ENCODE peak calls at places on chromosomes 12 and 14, in eight cellular contexts. Z is MM.1S, P is tibial artery, N is heart left ventricle, T is A549, Y is coronary artery, C is SJSA1, B is fibroblast of lung. G is an unnamed sample.

GRCh38 chr14:99916091-99916383 is 122.8 kb downstream of the EML1 start:
- DNase-seq in Z (no peak), P (no peak), N (no peak), T (no peak), Y (no peak), C (no peak), B (no peak), G (no peak)

GRCh38 chr12:58009355-58009754 is 68.0 kb downstream of the ATP23 start:
- DNase-seq in Z (no peak), P (no peak), N (no peak), T (no peak), Y (no peak), C (peak; percentile 64), B (peak; percentile 13), G (no peak)

GRCh38 chr12:123952037-123952436 is 20.6 kb downstream of the CCDC92 start:
- DNase-seq in Z (no peak), P (no peak), N (no peak), T (no peak), Y (peak; percentile 14), C (no peak), B (no peak), G (no peak)

GRCh38 chr12:54596526-54596946 is 8.1 kb upstream of the PPP1R1A start:
- DNase-seq in Z (peak; percentile 43), P (peak; percentile 77), N (peak; percentile 32), T (peak; percentile 72), Y (no peak), C (peak; percentile 52), B (peak; percentile 41), G (peak; percentile 59)

GRCh38 chr12:112525426-112525809 is 106.7 kb downstream of the PTPN11 start:
- DNase-seq in Z (no peak), P (no peak), N (no peak), T (no peak), Y (no peak), C (no peak), B (no peak), G (no peak)

GRCh38 chr12:56338643-56339422 is at the start of gene IL23A:
- DNase-seq in Z (peak; percentile 93), P (no peak), N (no peak), T (no peak), Y (no peak), C (no peak), B (peak; percentile 69), G (no peak)

GRCh38 chr12:57435288-57435687 is 704 bp downstream of the INHBC start:
- DNase-seq in Z (no peak), P (no peak), N (no peak), T (no peak), Y (no peak), C (no peak), B (no peak), G (no peak)

GRCh38 chr12:6226002-6226700 is 26.0 kb downstream of the CD9 start:
- DNase-seq in Z (no peak), P (peak; percentile 96), N (peak; percentile 89), T (no peak), Y (peak; percentile 96), C (no peak), B (peak; percentile 88), G (peak; percentile 70)

GRCh38 chr12:32843528-32844095 is 53.0 kb downstream of the PKP2 start:
- DNase-seq in Z (no peak), P (no peak), N (no peak), T (no peak), Y (no peak), C (no peak), B (peak; percentile 35), G (no peak)

GRCh38 chr12:16130359-16130758 is 147.1 kb downstream of the SLC15A5 start:
- DNase-seq in Z (no peak), P (no peak), N (no peak), T (no peak), Y (no peak), C (no peak), B (no peak), G (no peak)

GRCh38 chr12:124720687-124721500 is 142.8 kb downstream of the SCARB1 start:
- DNase-seq in Z (no peak), P (no peak), N (peak; percentile 57), T (peak; percentile 59), Y (no peak), C (peak; percentile 88), B (peak; percentile 87), G (peak; percentile 67)

GRCh38 chr14:84404246-84404645 is 1125.7 kb upstream of the FLRT2 start:
- DNase-seq in Z (no peak), P (no peak), N (no peak), T (no peak), Y (no peak), C (no peak), B (no peak), G (no peak)

GRCh38 chr12:132583311-132583710 is 27.1 kb downstream of the LRCOL1 start:
- DNase-seq in Z (no peak), P (no peak), N (no peak), T (no peak), Y (no peak), C (no peak), B (no peak), G (no peak)

GRCh38 chr12:132583736-132584135 is 26.6 kb downstream of the LRCOL1 start:
- DNase-seq in Z (no peak), P (no peak), N (no peak), T (no peak), Y (no peak), C (no peak), B (no peak), G (no peak)

GRCh38 chr12:132581348-132582057 is 28.9 kb downstream of the LRCOL1 start:
- DNase-seq in Z (no peak), P (no peak), N (no peak), T (no peak), Y (no peak), C (no peak), B (no peak), G (no peak)

GRCh38 chr12:132582058-132582420 is 28.3 kb downstream of the LRCOL1 start:
- DNase-seq in Z (no peak), P (peak; percentile 80), N (no peak), T (no peak), Y (no peak), C (no peak), B (no peak), G (no peak)

DNA sequence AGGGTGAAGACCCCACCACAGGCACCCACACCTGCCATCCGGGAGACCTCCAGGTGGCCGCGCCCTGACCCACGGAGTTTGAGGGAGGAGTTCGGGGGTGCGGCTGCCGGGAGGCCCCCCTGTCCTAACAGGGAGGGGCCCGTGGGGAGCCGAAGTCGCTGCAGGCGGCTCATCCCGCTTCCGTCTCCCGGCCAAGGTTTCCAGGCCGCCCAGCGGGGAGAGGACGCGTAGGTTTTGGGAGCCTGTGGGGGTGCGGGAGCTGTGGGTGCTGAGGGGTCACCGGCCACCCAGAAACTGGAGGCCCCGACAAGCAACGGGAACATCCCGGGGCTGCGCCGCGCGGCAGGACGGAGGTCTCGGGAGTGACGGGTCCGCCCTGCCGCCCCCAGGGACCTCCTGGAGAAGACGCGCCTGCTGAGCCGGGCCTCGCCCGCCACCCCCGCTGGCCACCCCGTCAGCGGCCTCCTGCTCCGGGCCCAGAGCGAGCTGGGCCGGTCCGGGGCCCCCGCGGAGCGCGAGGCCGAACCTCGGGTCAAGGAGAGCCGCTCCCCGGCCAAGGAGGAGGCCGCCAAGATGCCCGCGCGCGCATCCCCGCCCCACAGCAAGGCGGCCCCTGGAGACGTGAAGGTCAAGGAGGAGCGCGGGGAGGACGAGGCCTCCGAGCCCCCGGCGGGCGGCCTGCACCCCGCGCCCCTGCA is 27.7 kb downstream of the LRCOL1 start:
- DNase-seq in Z (no peak), P (no peak), N (no peak), T (no peak), Y (no peak), C (no peak), B (no peak), G (no peak)
- H3K27ac ChIP-seq in Z (no peak overlapping the region), P (no peak overlapping the region), N (no peak overlapping the region), T (no peak overlapping the region), Y (no peak overlapping the region), C (no peak overlapping the region), B (no peak overlapping the region), G (no peak overlapping the region)

GRCh38 chr12:62602445-62603060 is 135.9 kb downstream of the MON2 start:
- DNase-seq in Z (peak; percentile 90), P (peak; percentile 93), N (peak; percentile 90), T (peak; percentile 98), Y (peak; percentile 93), C (peak; percentile 94), B (peak; percentile 94), G (peak; percentile 84)
- H3K4me3 ChIP-seq in Z (peak overlapping the region; percentile 75), P (peak overlapping the region; percentile 81), N (peak overlapping the region; percentile 89), T (peak overlapping the region; percentile 65), Y (peak overlapping the region; percentile 88), C (peak overlapping the region; percentile 85), B (peak overlapping the region; percentile 90), G (peak overlapping the region; percentile 91)

DNA sequence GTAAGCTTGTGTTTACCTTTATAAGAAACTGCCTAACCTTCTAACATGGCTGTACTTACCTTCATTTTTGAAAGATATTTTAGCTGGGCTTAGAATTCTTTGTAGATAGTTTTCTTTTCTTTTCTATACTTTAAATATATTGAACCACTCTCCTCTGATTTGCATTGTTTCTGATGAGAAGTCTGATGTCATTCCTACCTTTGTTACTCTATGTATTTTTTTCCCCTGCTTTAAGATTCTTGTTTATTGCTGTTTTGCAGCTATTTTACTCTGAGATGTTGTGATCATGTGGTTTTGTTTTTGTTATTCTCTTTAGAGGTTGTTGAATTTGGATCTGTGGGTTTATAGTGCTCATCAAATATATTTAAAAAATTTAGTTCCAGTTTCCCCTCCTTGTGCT is 31.8 kb downstream of the CNOT2 start:
- DNase-seq in Z (no peak), P (no peak), N (no peak), T (no peak), Y (no peak), C (no peak), B (no peak), G (no peak)
- H3K27ac ChIP-seq in Z (no peak overlapping the region), P (no peak overlapping the region), N (no peak overlapping the region), T (no peak overlapping the region), Y (no peak overlapping the region), C (no peak overlapping the region), B (no peak overlapping the region), G (no peak overlapping the region)

GRCh38 chr12:93174473-93174872 is 203.3 kb upstream of the NUDT4 start:
- DNase-seq in Z (no peak), P (no peak), N (peak; percentile 50), T (no peak), Y (no peak), C (no peak), B (no peak), G (no peak)

GRCh38 chr12:93178154-93178878 is 199.4 kb upstream of the NUDT4 start:
- DNase-seq in Z (no peak), P (no peak), N (no peak), T (no peak), Y (no peak), C (no peak), B (no peak), G (no peak)

GRCh38 chr12:93177208-93178153 is 200.2 kb upstream of the NUDT4 start:
- DNase-seq in Z (no peak), P (no peak), N (no peak), T (no peak), Y (no peak), C (no peak), B (peak; percentile 65), G (no peak)

GRCh38 chr12:93176166-93176565 is 201.6 kb upstream of the NUDT4 start:
- DNase-seq in Z (no peak), P (no peak), N (no peak), T (no peak), Y (no peak), C (no peak), B (peak; percentile 72), G (no peak)

DNA sequence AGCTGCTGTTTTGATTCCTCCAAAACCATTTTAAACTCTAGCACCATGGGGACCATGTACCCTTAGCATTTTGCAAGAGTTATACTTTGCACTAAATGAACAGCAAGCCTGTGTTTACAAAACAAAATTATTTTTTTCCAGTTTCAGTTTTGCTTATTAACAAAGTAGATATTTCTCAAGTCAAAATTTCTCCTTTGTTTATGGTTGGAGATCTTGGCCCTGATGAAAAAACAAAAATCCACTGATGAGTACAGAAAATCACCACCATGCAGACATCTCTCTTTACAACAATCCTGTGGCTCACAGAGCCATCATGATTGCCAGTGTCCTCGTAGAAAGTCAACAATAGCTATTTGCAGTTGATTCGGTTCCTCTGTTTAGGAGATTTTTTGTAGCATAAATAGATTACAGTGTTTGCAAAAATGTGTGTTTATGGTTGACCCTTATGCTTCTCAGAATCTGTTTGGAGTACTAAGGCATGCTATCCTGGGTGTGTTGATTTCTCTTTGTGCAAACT is 201.1 kb upstream of the NUDT4 start:
- DNase-seq in Z (no peak), P (no peak), N (no peak), T (no peak), Y (no peak), C (no peak), B (no peak), G (no peak)
- H3K4me3 ChIP-seq in Z (no peak overlapping the region), P (no peak overlapping the region), N (no peak overlapping the region), T (no peak overlapping the region), Y (no peak overlapping the region), C (no peak overlapping the region), B (no peak overlapping the region), G (no peak overlapping the region)